ENCODE peak calls at places on chromosome 10, in five cellular contexts. One of them, this sample, is unnamed.

GRCh38 chr10:18505719-18506118 is 145.7 kb downstream of the NSUN6 start:
- DNase-seq in CD8-positive, alpha-beta T cell: no peak
- DNase-seq in WERI-Rb-1: no peak
- DNase-seq in ELR: no peak
- DNase-seq in CD4-positive, CD25-positive, alpha-beta regulatory T cell: no peak
- DNase-seq in this sample: no peak

GRCh38 chr10:97065128-97065527 is 120.6 kb downstream of the SLIT1 start:
- DNase-seq in CD8-positive, alpha-beta T cell: no peak
- DNase-seq in WERI-Rb-1: no peak
- DNase-seq in ELR: peak
- DNase-seq in CD4-positive, CD25-positive, alpha-beta regulatory T cell: no peak
- DNase-seq in this sample: no peak

GRCh38 chr10:36126076-36126475 is 484.0 kb upstream of the FZD8 start:
- DNase-seq in CD8-positive, alpha-beta T cell: no peak
- DNase-seq in WERI-Rb-1: no peak
- DNase-seq in ELR: no peak
- DNase-seq in CD4-positive, CD25-positive, alpha-beta regulatory T cell: no peak
- DNase-seq in this sample: no peak

GRCh38 chr10:29998142-29998808 is 61.1 kb downstream of the JCAD start:
- DNase-seq in CD8-positive, alpha-beta T cell: peak
- DNase-seq in WERI-Rb-1: peak
- DNase-seq in ELR: peak
- DNase-seq in CD4-positive, CD25-positive, alpha-beta regulatory T cell: peak
- DNase-seq in this sample: peak

GRCh38 chr10:34918896-34919295 is 103.8 kb upstream of the PARD3 start:
- DNase-seq in CD8-positive, alpha-beta T cell: no peak
- DNase-seq in WERI-Rb-1: no peak
- DNase-seq in ELR: no peak
- DNase-seq in CD4-positive, CD25-positive, alpha-beta regulatory T cell: no peak
- DNase-seq in this sample: no peak

GRCh38 chr10:72540193-72540807 is 85.6 kb downstream of the MICU1 start:
- DNase-seq in CD8-positive, alpha-beta T cell: no peak
- DNase-seq in WERI-Rb-1: no peak
- DNase-seq in ELR: peak
- DNase-seq in CD4-positive, CD25-positive, alpha-beta regulatory T cell: no peak
- DNase-seq in this sample: no peak

GRCh38 chr10:43076876-43077420 is at the start of gene RET:
- DNase-seq in CD8-positive, alpha-beta T cell: no peak
- DNase-seq in WERI-Rb-1: peak
- DNase-seq in ELR: peak
- DNase-seq in CD4-positive, CD25-positive, alpha-beta regulatory T cell: no peak
- DNase-seq in this sample: no peak

GRCh38 chr10:3408603-3409365 is 236.2 kb upstream of the PITRM1 start:
- DNase-seq in CD8-positive, alpha-beta T cell: no peak
- DNase-seq in WERI-Rb-1: no peak
- DNase-seq in ELR: no peak
- DNase-seq in CD4-positive, CD25-positive, alpha-beta regulatory T cell: no peak
- DNase-seq in this sample: no peak

GRCh38 chr10:84406592-84406991 is 78.2 kb downstream of the CCSER2 start:
- DNase-seq in CD8-positive, alpha-beta T cell: no peak
- DNase-seq in WERI-Rb-1: no peak
- DNase-seq in ELR: no peak
- DNase-seq in CD4-positive, CD25-positive, alpha-beta regulatory T cell: no peak
- DNase-seq in this sample: no peak

GRCh38 chr10:78513330-78513729 is 479.7 kb downstream of the RPS24 start:
- DNase-seq in CD8-positive, alpha-beta T cell: no peak
- DNase-seq in WERI-Rb-1: no peak
- DNase-seq in ELR: no peak
- DNase-seq in CD4-positive, CD25-positive, alpha-beta regulatory T cell: no peak
- DNase-seq in this sample: peak

GRCh38 chr10:69797959-69798358 is 3.7 kb upstream of the COL13A1 start:
- DNase-seq in CD8-positive, alpha-beta T cell: no peak
- DNase-seq in WERI-Rb-1: no peak
- DNase-seq in ELR: peak
- DNase-seq in CD4-positive, CD25-positive, alpha-beta regulatory T cell: no peak
- DNase-seq in this sample: no peak

GRCh38 chr10:22606164-22606614 is 108.2 kb downstream of the PIP4K2A start:
- DNase-seq in CD8-positive, alpha-beta T cell: no peak
- DNase-seq in WERI-Rb-1: no peak
- DNase-seq in ELR: peak
- DNase-seq in CD4-positive, CD25-positive, alpha-beta regulatory T cell: no peak
- DNase-seq in this sample: no peak

GRCh38 chr10:27998178-27998953 is 513 bp downstream of the ODAD2 start:
- DNase-seq in CD8-positive, alpha-beta T cell: no peak
- DNase-seq in WERI-Rb-1: peak
- DNase-seq in ELR: peak
- DNase-seq in CD4-positive, CD25-positive, alpha-beta regulatory T cell: no peak
- DNase-seq in this sample: no peak

GRCh38 chr10:76428541-76429330 is 997.3 kb downstream of the LRMDA start:
- DNase-seq in CD8-positive, alpha-beta T cell: no peak
- DNase-seq in WERI-Rb-1: no peak
- DNase-seq in ELR: peak
- DNase-seq in CD4-positive, CD25-positive, alpha-beta regulatory T cell: no peak
- DNase-seq in this sample: no peak

GRCh38 chr10:42865716-42866114 is 83.1 kb downstream of the BMS1 start:
- DNase-seq in CD8-positive, alpha-beta T cell: no peak
- DNase-seq in WERI-Rb-1: no peak
- DNase-seq in ELR: no peak
- DNase-seq in CD4-positive, CD25-positive, alpha-beta regulatory T cell: no peak
- DNase-seq in this sample: no peak

GRCh38 chr10:78389419-78389818 is 355.8 kb downstream of the RPS24 start:
- DNase-seq in CD8-positive, alpha-beta T cell: no peak
- DNase-seq in WERI-Rb-1: no peak
- DNase-seq in ELR: no peak
- DNase-seq in CD4-positive, CD25-positive, alpha-beta regulatory T cell: no peak
- DNase-seq in this sample: no peak

GRCh38 chr10:86244296-86244695 is 122.3 kb downstream of the GRID1 start:
- DNase-seq in CD8-positive, alpha-beta T cell: no peak
- DNase-seq in WERI-Rb-1: peak
- DNase-seq in ELR: no peak
- DNase-seq in CD4-positive, CD25-positive, alpha-beta regulatory T cell: no peak
- DNase-seq in this sample: no peak

GRCh38 chr10:4352566-4352961 is 473.4 kb upstream of the AKR1E2 start:
- DNase-seq in CD8-positive, alpha-beta T cell: no peak
- DNase-seq in WERI-Rb-1: no peak
- DNase-seq in ELR: no peak
- DNase-seq in CD4-positive, CD25-positive, alpha-beta regulatory T cell: no peak
- DNase-seq in this sample: no peak

GRCh38 chr10:88064608-88065383 is 201.4 kb downstream of the PTEN start:
- DNase-seq in CD8-positive, alpha-beta T cell: no peak
- DNase-seq in WERI-Rb-1: no peak
- DNase-seq in ELR: no peak
- DNase-seq in CD4-positive, CD25-positive, alpha-beta regulatory T cell: no peak
- DNase-seq in this sample: peak

GRCh38 chr10:57018452-57018851 is 657.4 kb upstream of the ZWINT start:
- DNase-seq in CD8-positive, alpha-beta T cell: no peak
- DNase-seq in WERI-Rb-1: no peak
- DNase-seq in ELR: no peak
- DNase-seq in CD4-positive, CD25-positive, alpha-beta regulatory T cell: no peak
- DNase-seq in this sample: no peak

GRCh38 chr10:79320785-79321493 is 26.3 kb upstream of the PPIF start:
- DNase-seq in CD8-positive, alpha-beta T cell: no peak
- DNase-seq in WERI-Rb-1: no peak
- DNase-seq in ELR: peak
- DNase-seq in CD4-positive, CD25-positive, alpha-beta regulatory T cell: no peak
- DNase-seq in this sample: no peak

GRCh38 chr10:15097011-15097812 is at the start of gene RPP38:
- DNase-seq in CD8-positive, alpha-beta T cell: peak
- DNase-seq in WERI-Rb-1: peak
- DNase-seq in ELR: peak
- DNase-seq in CD4-positive, CD25-positive, alpha-beta regulatory T cell: peak
- DNase-seq in this sample: peak

GRCh38 chr10:3886666-3887251 is 101.8 kb upstream of the KLF6 start:
- DNase-seq in CD8-positive, alpha-beta T cell: no peak
- DNase-seq in WERI-Rb-1: no peak
- DNase-seq in ELR: peak
- DNase-seq in CD4-positive, CD25-positive, alpha-beta regulatory T cell: no peak
- DNase-seq in this sample: no peak

GRCh38 chr10:58723977-58724376 is 211.3 kb downstream of the BICC1 start:
- DNase-seq in CD8-positive, alpha-beta T cell: no peak
- DNase-seq in WERI-Rb-1: no peak
- DNase-seq in ELR: no peak
- DNase-seq in CD4-positive, CD25-positive, alpha-beta regulatory T cell: no peak
- DNase-seq in this sample: no peak

GRCh38 chr10:11068861-11069633 is 51.4 kb downstream of the CELF2 start:
- DNase-seq in CD8-positive, alpha-beta T cell: no peak
- DNase-seq in WERI-Rb-1: no peak
- DNase-seq in ELR: no peak
- DNase-seq in CD4-positive, CD25-positive, alpha-beta regulatory T cell: no peak
- DNase-seq in this sample: no peak

GRCh38 chr10:20892011-20892585 is 5.0 kb downstream of the NEBL start:
- DNase-seq in CD8-positive, alpha-beta T cell: no peak
- DNase-seq in WERI-Rb-1: no peak
- DNase-seq in ELR: no peak
- DNase-seq in CD4-positive, CD25-positive, alpha-beta regulatory T cell: no peak
- DNase-seq in this sample: no peak

GRCh38 chr10:117391436-117392205 is 16.4 kb upstream of the PDZD8 start:
- DNase-seq in CD8-positive, alpha-beta T cell: no peak
- DNase-seq in WERI-Rb-1: no peak
- DNase-seq in ELR: no peak
- DNase-seq in CD4-positive, CD25-positive, alpha-beta regulatory T cell: no peak
- DNase-seq in this sample: peak

GRCh38 chr10:22315455-22316285 is 518 bp upstream of the COMMD3 start:
- DNase-seq in CD8-positive, alpha-beta T cell: no peak
- DNase-seq in WERI-Rb-1: no peak
- DNase-seq in ELR: peak
- DNase-seq in CD4-positive, CD25-positive, alpha-beta regulatory T cell: no peak
- DNase-seq in this sample: peak

GRCh38 chr10:71975891-71976725 is 11.9 kb downstream of the CHST3 start:
- DNase-seq in CD8-positive, alpha-beta T cell: no peak
- DNase-seq in WERI-Rb-1: peak
- DNase-seq in ELR: peak
- DNase-seq in CD4-positive, CD25-positive, alpha-beta regulatory T cell: no peak
- DNase-seq in this sample: no peak

GRCh38 chr10:128465697-128466096 is 339.5 kb upstream of the MKI67 start:
- DNase-seq in CD8-positive, alpha-beta T cell: no peak
- DNase-seq in WERI-Rb-1: no peak
- DNase-seq in ELR: no peak
- DNase-seq in CD4-positive, CD25-positive, alpha-beta regulatory T cell: no peak
- DNase-seq in this sample: no peak

GRCh38 chr10:86188326-86188725 is 178.3 kb downstream of the GRID1 start:
- DNase-seq in CD8-positive, alpha-beta T cell: no peak
- DNase-seq in WERI-Rb-1: no peak
- DNase-seq in ELR: no peak
- DNase-seq in CD4-positive, CD25-positive, alpha-beta regulatory T cell: no peak
- DNase-seq in this sample: no peak

GRCh38 chr10:28788767-28789166 is 111.4 kb downstream of the BAMBI start:
- DNase-seq in CD8-positive, alpha-beta T cell: no peak
- DNase-seq in WERI-Rb-1: no peak
- DNase-seq in ELR: no peak
- DNase-seq in CD4-positive, CD25-positive, alpha-beta regulatory T cell: no peak
- DNase-seq in this sample: no peak

GRCh38 chr10:97499561-97500296 is 1.0 kb downstream of the UBTD1 start:
- DNase-seq in CD8-positive, alpha-beta T cell: no peak
- DNase-seq in WERI-Rb-1: no peak
- DNase-seq in ELR: peak
- DNase-seq in CD4-positive, CD25-positive, alpha-beta regulatory T cell: no peak
- DNase-seq in this sample: peak